ENCODE peak calls at places on chromosomes 7 and 10, in four cellular contexts. L is K562, Q is HepG2, E is GM12878. O is an unnamed sample.

GRCh38 chr10:128068398-128069285 is 57.6 kb downstream of the MKI67 start:
- DNase-seq in L (no peak), Q (no peak), E (no peak), O (no peak)

GRCh38 chr10:48938281-48938680 is 1.4 kb downstream of the LRRC18 start:
- DNase-seq in L (no peak), Q (no peak), E (no peak), O (no peak)

GRCh38 chr10:50381637-50382036 is 130.3 kb upstream of the ASAH2 start:
- DNase-seq in L (no peak), Q (no peak), E (no peak), O (no peak)

GRCh38 chr7:3393862-3394261 is 92.8 kb downstream of the SDK1 start:
- DNase-seq in L (no peak), Q (no peak), E (no peak), O (no peak)

GRCh38 chr7:20217193-20217948 is at the start of gene MACC1:
- DNase-seq in L (peak), Q (no peak), E (peak), O (peak)

GRCh38 chr10:23157691-23158369 is 34.3 kb upstream of the PTF1A start:
- DNase-seq in L (peak), Q (peak), E (no peak), O (no peak)

GRCh38 chr7:93284908-93285307 is 52.7 kb downstream of the VPS50 start:
- DNase-seq in L (no peak), Q (no peak), E (no peak), O (no peak)

GRCh38 chr10:88707429-88708110 is 1.5 kb downstream of the LIPK start:
- DNase-seq in L (no peak), Q (no peak), E (no peak), O (no peak)

GRCh38 chr10:3085785-3086567 is 18.6 kb downstream of the PFKP start:
- DNase-seq in L (no peak), Q (no peak), E (no peak), O (no peak)

GRCh38 chr7:139645572-139646523 is 122.4 kb downstream of the CLEC2L start:
- DNase-seq in L (peak), Q (peak), E (peak), O (peak)

GRCh38 chr7:77407906-77408305 is 8.2 kb downstream of the GSAP start:
- DNase-seq in L (no peak), Q (no peak), E (no peak), O (no peak)

GRCh38 chr10:103933557-103934121 is 15.7 kb upstream of the STN1 start:
- DNase-seq in L (no peak), Q (no peak), E (no peak), O (no peak)

GRCh38 chr7:23290993-23291392 is 8.1 kb upstream of the MALSU1 start:
- DNase-seq in L (no peak), Q (no peak), E (no peak), O (no peak)

GRCh38 chr7:18753972-18754610 is 258.5 kb downstream of the HDAC9 start:
- DNase-seq in L (no peak), Q (no peak), E (no peak), O (no peak)

GRCh38 chr10:71314028-71314693 is 4.9 kb upstream of the SLC29A3 start:
- DNase-seq in L (peak), Q (no peak), E (no peak), O (peak)

GRCh38 chr7:128060018-128060417 is 28.8 kb upstream of the LRRC4 start:
- DNase-seq in L (no peak), Q (no peak), E (no peak), O (no peak)

GRCh38 chr10:97013568-97013967 is 172.2 kb downstream of the SLIT1 start:
- DNase-seq in L (no peak), Q (no peak), E (no peak), O (no peak)

GRCh38 chr10:46544989-46545791 is 11.3 kb downstream of the GPRIN2 start:
- DNase-seq in L (no peak), Q (no peak), E (no peak), O (peak)

GRCh38 chr10:79451046-79451699 is 5.7 kb upstream of the ZCCHC24 start:
- DNase-seq in L (no peak), Q (no peak), E (no peak), O (no peak)

GRCh38 chr7:19116121-19117080 is 1.0 kb downstream of the TWIST1 start:
- DNase-seq in L (no peak), Q (no peak), E (no peak), O (peak)

GRCh38 chr7:149714081-149714909 is 59.1 kb downstream of the ZNF467 start:
- DNase-seq in L (peak), Q (peak), E (peak), O (peak)

GRCh38 chr10:57979986-57980385 is 287.7 kb downstream of the IPMK start:
- DNase-seq in L (no peak), Q (no peak), E (no peak), O (no peak)

GRCh38 chr10:117373848-117374505 is 1.3 kb downstream of the PDZD8 start:
- DNase-seq in L (peak), Q (no peak), E (no peak), O (no peak)

GRCh38 chr10:92103376-92104084 is 180.0 kb downstream of the BTAF1 start:
- DNase-seq in L (no peak), Q (peak), E (no peak), O (no peak)

GRCh38 chr10:24382979-24383663 is 174.2 kb downstream of the KIAA1217 start:
- DNase-seq in L (no peak), Q (peak), E (no peak), O (peak)

GRCh38 chr7:102992820-102993531 is 80.2 kb downstream of the LRRC17 start:
- DNase-seq in L (peak), Q (peak), E (no peak), O (no peak)

GRCh38 chr7:31043035-31043434 is 9.1 kb upstream of the ADCYAP1R1 start:
- DNase-seq in L (no peak), Q (no peak), E (no peak), O (peak)

GRCh38 chr7:2807846-2808772 is 36.0 kb downstream of the GNA12 start:
- DNase-seq in L (no peak), Q (no peak), E (no peak), O (no peak)

GRCh38 chr7:157383868-157384267 is 47.1 kb downstream of the DNAJB6 start:
- DNase-seq in L (no peak), Q (no peak), E (no peak), O (no peak)
- TF ChIP-seq SP1 in L (no peak), Q (no peak), E (no peak), O (no peak)

GRCh38 chr7:43353902-43354301 is 229.0 kb upstream of the STK17A start:
- DNase-seq in L (no peak), Q (no peak), E (no peak), O (no peak)
- TF ChIP-seq CREM in L (no peak), Q (no peak), E (no peak), O (no peak)

DNA sequence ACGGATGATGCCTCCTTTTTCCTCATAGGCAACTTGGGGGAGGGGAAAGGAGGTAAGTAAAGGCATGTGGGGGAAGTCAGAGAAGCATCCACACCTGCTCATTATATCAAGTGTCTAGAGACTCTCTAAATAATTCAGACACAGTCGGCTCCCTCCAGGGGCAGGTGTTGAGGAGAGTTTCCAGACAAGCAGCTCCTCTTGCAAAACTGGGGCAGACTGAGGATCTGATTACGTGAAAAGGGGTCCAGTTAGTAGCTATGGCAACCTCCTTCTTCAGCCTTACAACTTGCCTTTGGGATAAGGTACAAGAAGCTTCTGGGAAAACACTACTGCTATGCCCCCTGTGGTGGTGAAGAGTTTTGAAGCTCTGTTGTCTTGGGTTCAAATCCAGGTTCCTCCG is 39.0 kb upstream of the SORBS1 start:
- DNase-seq in L (no peak), Q (no peak), E (no peak), O (no peak)
- TF ChIP-seq SP1 in L (no peak), Q (no peak), E (no peak), O (no peak)

GRCh38 chr10:21499910-21500577 is 25.4 kb downstream of the SKIDA1 start:
- DNase-seq in L (no peak), Q (no peak), E (no peak), O (peak)
- TF ChIP-seq CREM in L (no peak), Q (no peak), E (no peak), O (no peak)

GRCh38 chr10:44316187-44316921 is 68.5 kb downstream of the CXCL12 start:
- DNase-seq in L (peak), Q (no peak), E (no peak), O (peak)
- TF ChIP-seq SP1 in L (no peak), Q (no peak), E (no peak), O (no peak)

DNA sequence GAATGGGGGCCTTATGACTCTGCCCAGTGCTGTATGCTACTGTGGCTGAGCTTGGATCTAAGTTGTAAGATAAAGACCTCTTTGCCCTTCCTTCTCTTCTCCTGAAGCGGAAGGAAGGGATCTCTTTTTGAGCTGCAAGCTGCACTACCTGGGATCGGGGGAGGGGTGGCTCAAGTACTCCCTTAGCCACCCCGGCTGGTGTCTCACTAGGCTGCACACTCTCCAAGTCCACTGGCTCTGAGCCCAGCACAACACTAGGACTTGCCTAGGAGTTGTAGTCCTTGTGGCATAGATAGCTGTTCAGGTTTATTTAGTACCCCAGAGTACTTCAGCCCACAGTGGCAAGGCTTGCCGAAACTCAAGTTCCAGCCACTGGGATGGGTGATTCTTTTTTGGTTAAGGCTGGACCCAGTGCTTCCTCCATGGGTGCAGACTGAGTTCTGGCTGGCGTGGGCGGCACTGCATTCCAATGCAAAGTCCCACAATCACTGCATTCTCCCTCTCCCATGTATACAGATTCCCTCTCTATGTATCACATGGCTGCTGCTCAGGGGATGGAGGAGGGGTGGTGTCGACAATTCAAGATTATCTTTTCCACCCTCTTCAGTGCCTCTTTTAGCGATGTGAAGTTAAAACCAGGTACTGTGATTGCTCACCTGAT is 76.2 kb upstream of the SLC25A13 start:
- DNase-seq in L (no peak), Q (no peak), E (no peak), O (peak)
- TF ChIP-seq CREM in L (no peak), Q (no peak), E (no peak), O (no peak)

DNA sequence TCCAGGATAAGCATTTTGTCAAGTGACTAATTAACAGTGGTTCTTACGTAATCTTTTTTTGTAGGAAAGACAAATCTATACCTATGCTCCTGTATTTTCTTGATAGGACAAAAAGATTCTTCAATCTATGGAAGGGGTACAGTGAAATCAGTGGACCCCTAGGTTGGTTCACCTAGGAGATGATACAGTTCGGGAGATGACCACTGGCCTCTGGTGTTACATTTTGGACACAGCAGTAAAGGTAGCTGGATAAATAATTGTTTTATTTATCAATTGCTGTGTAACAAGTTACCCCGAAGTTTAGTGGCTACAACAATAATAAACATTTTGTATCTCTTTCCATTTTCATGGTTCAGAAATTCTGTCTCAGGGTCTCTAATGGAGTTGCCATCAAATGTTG is 288.2 kb upstream of the MAGI2 start:
- DNase-seq in L (no peak), Q (no peak), E (no peak), O (no peak)
- TF ChIP-seq SP1 in L (no peak), Q (no peak), E (no peak), O (no peak)

GRCh38 chr10:132570771-132571564 is 33.4 kb downstream of the INPP5A start:
- DNase-seq in L (no peak), Q (no peak), E (peak), O (peak)
- TF ChIP-seq CREM in L (no peak), Q (no peak), E (peak), O (no peak)